ENCODE peak calls at places on chromosomes 3 and 15, in ten cellular contexts. One of them, this sample, is unnamed. For H3K27me3, the result is how much of the 10 kb centered on the place peaks cover.

GRCh38 chr3:186261638-186262037 is 100.4 kb downstream of the DGKG start:
- DNase-seq in lung: no peak
- DNase-seq in cardiac muscle cell: peak
- DNase-seq in astrocyte: no peak
- DNase-seq in Panc1: no peak
- DNase-seq in lower lobe of right lung: no peak
- DNase-seq in BJ: no peak
- DNase-seq in CD4-positive, alpha-beta memory T cell: no peak
- DNase-seq in psoas muscle: no peak
- DNase-seq in HepG2: no peak
- DNase-seq in this sample: no peak

GRCh38 chr15:39828374-39828931 is 45.8 kb upstream of the FSIP1 start:
- DNase-seq in lung: no peak
- DNase-seq in cardiac muscle cell: peak
- DNase-seq in astrocyte: peak
- DNase-seq in Panc1: no peak
- DNase-seq in lower lobe of right lung: no peak
- DNase-seq in BJ: no peak
- DNase-seq in CD4-positive, alpha-beta memory T cell: no peak
- DNase-seq in psoas muscle: no peak
- DNase-seq in HepG2: no peak
- DNase-seq in this sample: peak

GRCh38 chr15:101689901-101690300 is 34.4 kb downstream of the TARS3 start:
- DNase-seq in lung: no peak
- DNase-seq in cardiac muscle cell: peak
- DNase-seq in astrocyte: peak
- DNase-seq in Panc1: no peak
- DNase-seq in lower lobe of right lung: no peak
- DNase-seq in BJ: no peak
- DNase-seq in CD4-positive, alpha-beta memory T cell: no peak
- DNase-seq in psoas muscle: no peak
- DNase-seq in HepG2: no peak
- DNase-seq in this sample: no peak

GRCh38 chr15:94670436-94671034 is 439.2 kb downstream of the MCTP2 start:
- DNase-seq in lung: no peak
- DNase-seq in cardiac muscle cell: peak
- DNase-seq in astrocyte: peak
- DNase-seq in Panc1: peak
- DNase-seq in lower lobe of right lung: no peak
- DNase-seq in BJ: no peak
- DNase-seq in CD4-positive, alpha-beta memory T cell: no peak
- DNase-seq in psoas muscle: no peak
- DNase-seq in HepG2: peak
- DNase-seq in this sample: no peak

GRCh38 chr3:125087768-125088391 is 32.1 kb upstream of the HEG1 start:
- DNase-seq in lung: no peak
- DNase-seq in cardiac muscle cell: peak
- DNase-seq in astrocyte: no peak
- DNase-seq in Panc1: no peak
- DNase-seq in lower lobe of right lung: no peak
- DNase-seq in BJ: peak
- DNase-seq in CD4-positive, alpha-beta memory T cell: no peak
- DNase-seq in psoas muscle: no peak
- DNase-seq in HepG2: no peak
- DNase-seq in this sample: no peak

GRCh38 chr3:160445854-160446253 is 3.7 kb downstream of the TRIM59 start:
- DNase-seq in lung: no peak
- DNase-seq in cardiac muscle cell: no peak
- DNase-seq in astrocyte: no peak
- DNase-seq in Panc1: no peak
- DNase-seq in lower lobe of right lung: no peak
- DNase-seq in BJ: no peak
- DNase-seq in CD4-positive, alpha-beta memory T cell: no peak
- DNase-seq in psoas muscle: no peak
- DNase-seq in HepG2: no peak
- DNase-seq in this sample: no peak

GRCh38 chr3:385151-385550 is 188.6 kb downstream of the CHL1 start:
- DNase-seq in lung: no peak
- DNase-seq in cardiac muscle cell: no peak
- DNase-seq in astrocyte: no peak
- DNase-seq in Panc1: no peak
- DNase-seq in lower lobe of right lung: no peak
- DNase-seq in BJ: no peak
- DNase-seq in CD4-positive, alpha-beta memory T cell: no peak
- DNase-seq in psoas muscle: no peak
- DNase-seq in HepG2: no peak
- DNase-seq in this sample: peak

GRCh38 chr3:20974389-20974788 is 776.6 kb downstream of the ZNF385D start:
- DNase-seq in lung: no peak
- DNase-seq in cardiac muscle cell: no peak
- DNase-seq in astrocyte: no peak
- DNase-seq in Panc1: no peak
- DNase-seq in lower lobe of right lung: no peak
- DNase-seq in BJ: no peak
- DNase-seq in CD4-positive, alpha-beta memory T cell: no peak
- DNase-seq in psoas muscle: no peak
- DNase-seq in HepG2: no peak
- DNase-seq in this sample: no peak

GRCh38 chr15:77069521-77070121 is 1.3 kb downstream of the TSPAN3 start:
- DNase-seq in lung: peak
- DNase-seq in cardiac muscle cell: no peak
- DNase-seq in astrocyte: no peak
- DNase-seq in Panc1: no peak
- DNase-seq in lower lobe of right lung: peak
- DNase-seq in BJ: no peak
- DNase-seq in CD4-positive, alpha-beta memory T cell: no peak
- DNase-seq in psoas muscle: no peak
- DNase-seq in HepG2: no peak
- DNase-seq in this sample: no peak

GRCh38 chr3:101010316-101010715 is 17.1 kb upstream of the ABI3BP start:
- DNase-seq in lung: no peak
- DNase-seq in cardiac muscle cell: peak
- DNase-seq in astrocyte: peak
- DNase-seq in Panc1: no peak
- DNase-seq in lower lobe of right lung: no peak
- DNase-seq in BJ: peak
- DNase-seq in CD4-positive, alpha-beta memory T cell: no peak
- DNase-seq in psoas muscle: no peak
- DNase-seq in HepG2: no peak
- DNase-seq in this sample: no peak

GRCh38 chr3:97990624-97991277 is 18.5 kb upstream of the RIOX2 start:
- DNase-seq in lung: no peak
- DNase-seq in cardiac muscle cell: no peak
- DNase-seq in astrocyte: no peak
- DNase-seq in Panc1: no peak
- DNase-seq in lower lobe of right lung: no peak
- DNase-seq in BJ: no peak
- DNase-seq in CD4-positive, alpha-beta memory T cell: peak
- DNase-seq in psoas muscle: no peak
- DNase-seq in HepG2: no peak
- DNase-seq in this sample: no peak

GRCh38 chr3:50588759-50589433 is 19.6 kb downstream of the HEMK1 start:
- DNase-seq in lung: no peak
- DNase-seq in cardiac muscle cell: peak
- DNase-seq in astrocyte: no peak
- DNase-seq in Panc1: no peak
- DNase-seq in lower lobe of right lung: no peak
- DNase-seq in BJ: no peak
- DNase-seq in CD4-positive, alpha-beta memory T cell: no peak
- DNase-seq in psoas muscle: no peak
- DNase-seq in HepG2: peak
- DNase-seq in this sample: no peak

GRCh38 chr3:112561085-112561692 is 573 bp downstream of the ATG3 start:
- DNase-seq in lung: peak
- DNase-seq in cardiac muscle cell: peak
- DNase-seq in astrocyte: peak
- DNase-seq in Panc1: peak
- DNase-seq in lower lobe of right lung: peak
- DNase-seq in BJ: no peak
- DNase-seq in CD4-positive, alpha-beta memory T cell: peak
- DNase-seq in psoas muscle: peak
- DNase-seq in HepG2: peak
- DNase-seq in this sample: peak

DNA sequence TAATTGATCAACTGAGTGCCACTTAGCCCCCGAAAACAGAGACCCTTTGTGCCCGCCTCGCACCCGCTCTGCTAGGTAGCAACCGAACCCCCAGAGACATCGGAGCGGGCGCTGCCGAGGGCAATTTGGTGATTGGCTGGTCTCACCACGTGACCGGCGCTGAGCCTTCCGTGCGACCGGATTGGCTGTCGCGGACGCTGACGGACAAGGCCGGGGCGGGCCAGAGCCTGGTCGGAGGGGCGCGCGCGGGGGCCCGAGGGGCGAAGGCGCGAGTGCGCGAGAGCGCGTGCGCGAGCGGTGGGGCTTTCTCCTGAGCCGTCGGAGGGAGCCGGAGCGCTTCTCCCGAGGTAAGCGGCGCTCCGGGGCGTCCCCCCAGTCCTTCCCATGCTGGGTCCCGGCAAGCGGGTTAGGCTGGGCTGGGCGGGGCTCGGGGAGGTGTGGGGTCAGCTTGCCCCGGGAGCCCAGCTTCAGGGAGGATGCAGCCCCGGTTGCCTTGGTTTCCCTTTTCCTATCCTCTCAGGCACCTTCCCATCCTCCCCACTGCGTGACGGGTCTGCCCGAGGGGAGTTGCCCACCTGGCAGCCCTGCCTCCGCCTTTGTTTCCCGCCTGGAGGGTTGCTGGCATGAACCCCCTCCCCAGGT is at the start of gene TMEM108:
- DNase-seq in lung: peak
- DNase-seq in cardiac muscle cell: peak
- DNase-seq in astrocyte: peak
- DNase-seq in Panc1: no peak
- DNase-seq in lower lobe of right lung: peak
- DNase-seq in BJ: no peak
- DNase-seq in CD4-positive, alpha-beta memory T cell: no peak
- DNase-seq in psoas muscle: peak
- DNase-seq in HepG2: no peak
- DNase-seq in this sample: peak
- H3K27me3 ChIP-seq in lung: under half
- H3K27me3 ChIP-seq in cardiac muscle cell: under half
- H3K27me3 ChIP-seq in astrocyte: under half
- H3K27me3 ChIP-seq in Panc1: under half
- H3K27me3 ChIP-seq in lower lobe of right lung: under half
- H3K27me3 ChIP-seq in BJ: under half
- H3K27me3 ChIP-seq in CD4-positive, alpha-beta memory T cell: under half
- H3K27me3 ChIP-seq in psoas muscle: under half
- H3K27me3 ChIP-seq in HepG2: under half
- H3K27me3 ChIP-seq in this sample: half or more

GRCh38 chr3:130895690-130896089 is 1.8 kb downstream of the ATP2C1 start:
- DNase-seq in lung: no peak
- DNase-seq in cardiac muscle cell: no peak
- DNase-seq in astrocyte: no peak
- DNase-seq in Panc1: no peak
- DNase-seq in lower lobe of right lung: no peak
- DNase-seq in BJ: no peak
- DNase-seq in CD4-positive, alpha-beta memory T cell: no peak
- DNase-seq in psoas muscle: no peak
- DNase-seq in HepG2: no peak
- DNase-seq in this sample: no peak

GRCh38 chr3:130894130-130894872 is 417 bp downstream of the ATP2C1 start:
- DNase-seq in lung: peak
- DNase-seq in cardiac muscle cell: peak
- DNase-seq in astrocyte: peak
- DNase-seq in Panc1: no peak
- DNase-seq in lower lobe of right lung: peak
- DNase-seq in BJ: no peak
- DNase-seq in CD4-positive, alpha-beta memory T cell: peak
- DNase-seq in psoas muscle: peak
- DNase-seq in HepG2: peak
- DNase-seq in this sample: peak

GRCh38 chr3:130897316-130897715 is 3.4 kb downstream of the ATP2C1 start:
- DNase-seq in lung: no peak
- DNase-seq in cardiac muscle cell: no peak
- DNase-seq in astrocyte: peak
- DNase-seq in Panc1: no peak
- DNase-seq in lower lobe of right lung: no peak
- DNase-seq in BJ: no peak
- DNase-seq in CD4-positive, alpha-beta memory T cell: no peak
- DNase-seq in psoas muscle: no peak
- DNase-seq in HepG2: no peak
- DNase-seq in this sample: no peak

GRCh38 chr3:130894873-130895330 is 1.0 kb downstream of the ATP2C1 start:
- DNase-seq in lung: no peak
- DNase-seq in cardiac muscle cell: peak
- DNase-seq in astrocyte: peak
- DNase-seq in Panc1: no peak
- DNase-seq in lower lobe of right lung: no peak
- DNase-seq in BJ: no peak
- DNase-seq in CD4-positive, alpha-beta memory T cell: no peak
- DNase-seq in psoas muscle: no peak
- DNase-seq in HepG2: no peak
- DNase-seq in this sample: no peak

DNA sequence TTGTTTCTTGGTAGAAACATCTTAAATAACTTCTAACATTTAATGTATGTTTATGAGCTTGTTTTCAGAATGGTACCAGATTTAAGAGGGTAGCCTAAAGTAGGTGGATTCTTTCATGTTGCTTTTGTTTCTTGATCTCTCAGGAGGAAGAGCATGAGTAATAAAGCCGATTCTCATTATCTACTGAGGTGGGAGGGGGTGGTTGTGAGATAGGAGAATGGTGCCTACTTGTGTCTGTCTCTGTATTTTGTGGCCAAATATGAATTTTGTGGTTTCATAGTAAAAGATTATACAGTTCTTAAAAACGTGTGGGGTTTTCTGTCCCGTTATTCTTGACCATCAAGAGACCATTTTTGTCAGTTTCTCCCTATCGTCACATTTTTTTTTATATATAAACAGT is 2.2 kb downstream of the ATP2C1 start:
- DNase-seq in lung: no peak
- DNase-seq in cardiac muscle cell: no peak
- DNase-seq in astrocyte: no peak
- DNase-seq in Panc1: no peak
- DNase-seq in lower lobe of right lung: no peak
- DNase-seq in BJ: no peak
- DNase-seq in CD4-positive, alpha-beta memory T cell: no peak
- DNase-seq in psoas muscle: no peak
- DNase-seq in HepG2: no peak
- DNase-seq in this sample: no peak
- H3K4me3 ChIP-seq in lung: no peak
- H3K4me3 ChIP-seq in cardiac muscle cell: peak
- H3K4me3 ChIP-seq in astrocyte: peak
- H3K4me3 ChIP-seq in Panc1: peak
- H3K4me3 ChIP-seq in lower lobe of right lung: no peak
- H3K4me3 ChIP-seq in BJ: peak
- H3K4me3 ChIP-seq in CD4-positive, alpha-beta memory T cell: no peak
- H3K4me3 ChIP-seq in psoas muscle: peak
- H3K4me3 ChIP-seq in HepG2: no peak
- H3K4me3 ChIP-seq in this sample: peak

GRCh38 chr15:93168913-93169312 is 79.9 kb upstream of the RGMA start:
- DNase-seq in lung: no peak
- DNase-seq in cardiac muscle cell: peak
- DNase-seq in astrocyte: peak
- DNase-seq in Panc1: no peak
- DNase-seq in lower lobe of right lung: no peak
- DNase-seq in BJ: no peak
- DNase-seq in CD4-positive, alpha-beta memory T cell: no peak
- DNase-seq in psoas muscle: no peak
- DNase-seq in HepG2: no peak
- DNase-seq in this sample: no peak
- H3K27me3 ChIP-seq in lung: under half
- H3K27me3 ChIP-seq in cardiac muscle cell: under half
- H3K27me3 ChIP-seq in astrocyte: under half
- H3K27me3 ChIP-seq in Panc1: under half
- H3K27me3 ChIP-seq in lower lobe of right lung: under half
- H3K27me3 ChIP-seq in BJ: under half
- H3K27me3 ChIP-seq in CD4-positive, alpha-beta memory T cell: under half
- H3K27me3 ChIP-seq in psoas muscle: under half
- H3K27me3 ChIP-seq in HepG2: under half
- H3K27me3 ChIP-seq in this sample: under half

GRCh38 chr3:12797124-12797891 is 828 bp downstream of the CAND2 start:
- DNase-seq in lung: no peak
- DNase-seq in cardiac muscle cell: no peak
- DNase-seq in astrocyte: no peak
- DNase-seq in Panc1: no peak
- DNase-seq in lower lobe of right lung: no peak
- DNase-seq in BJ: no peak
- DNase-seq in CD4-positive, alpha-beta memory T cell: no peak
- DNase-seq in psoas muscle: no peak
- DNase-seq in HepG2: no peak
- DNase-seq in this sample: no peak
- H3K4me3 ChIP-seq in lung: no peak
- H3K4me3 ChIP-seq in cardiac muscle cell: peak
- H3K4me3 ChIP-seq in astrocyte: peak
- H3K4me3 ChIP-seq in Panc1: no peak
- H3K4me3 ChIP-seq in lower lobe of right lung: peak
- H3K4me3 ChIP-seq in BJ: peak
- H3K4me3 ChIP-seq in CD4-positive, alpha-beta memory T cell: no peak
- H3K4me3 ChIP-seq in psoas muscle: peak
- H3K4me3 ChIP-seq in HepG2: no peak
- H3K4me3 ChIP-seq in this sample: no peak